ENCODE peak calls at places on chromosomes 3 and 15, in ten cellular contexts. G, O, R, S, Z, H, J, Y, E and M are unnamed samples.

GRCh38 chr15:99424978-99425665 is 140.7 kb upstream of the MEF2A start:
- DNase-seq in G (peak; percentile 83), O (peak; percentile 96), R (peak; percentile 90), S (peak; percentile 53), Z (peak; percentile 50), H (no peak), J (peak; percentile 78), Y (no peak), E (no peak), M (peak; percentile 81)

GRCh38 chr3:131216801-131217200 is 164.8 kb upstream of the NUDT16 start:
- DNase-seq in G (peak; percentile 81), O (peak; percentile 81), R (peak; percentile 50), S (peak; percentile 81), Z (peak; percentile 19), H (peak; percentile 6), J (peak; percentile 95), Y (peak; percentile 43), E (peak; percentile 21), M (peak; percentile 80)

GRCh38 chr15:56934269-56934668 is 15.8 kb downstream of the TCF12 start:
- DNase-seq in G (peak; percentile 52), O (peak; percentile 54), R (peak; percentile 23), S (no peak), Z (no peak), H (no peak), J (no peak), Y (no peak), E (no peak), M (no peak)

GRCh38 chr15:44535509-44536297 is 1.2 kb upstream of the EIF3J start:
- DNase-seq in G (peak; percentile 30), O (no peak), R (no peak), S (peak; percentile 57), Z (peak; percentile 27), H (peak; percentile 52), J (no peak), Y (peak; percentile 42), E (no peak), M (peak; percentile 5)

GRCh38 chr3:169243122-169243521 is 420.4 kb downstream of the MECOM start:
- DNase-seq in G (peak; percentile 80), O (peak; percentile 68), R (peak; percentile 10), S (no peak), Z (no peak), H (no peak), J (peak; percentile 48), Y (no peak), E (no peak), M (no peak)

GRCh38 chr15:71151061-71151460 is 35.8 kb downstream of the THSD4 start:
- DNase-seq in G (peak; percentile 38), O (peak; percentile 41), R (peak; percentile 51), S (peak; percentile 22), Z (no peak), H (no peak), J (peak; percentile 43), Y (no peak), E (no peak), M (peak; percentile 22)

GRCh38 chr15:32872606-32873291 is 154.9 kb downstream of the GREM1 start:
- DNase-seq in G (peak; percentile 79), O (peak; percentile 82), R (peak; percentile 96), S (no peak), Z (no peak), H (no peak), J (no peak), Y (no peak), E (peak; percentile 42), M (peak; percentile 49)

GRCh38 chr3:100030914-100031313 is 83.4 kb downstream of the FILIP1L start:
- DNase-seq in G (no peak), O (no peak), R (no peak), S (no peak), Z (no peak), H (no peak), J (no peak), Y (no peak), E (no peak), M (no peak)

GRCh38 chr3:37453393-37454391 is 279.3 kb upstream of the LRRFIP2 start:
- DNase-seq in G (peak; percentile 26), O (peak; percentile 20), R (no peak), S (peak; percentile 79), Z (peak; percentile 70), H (peak; percentile 76), J (no peak), Y (peak; percentile 59), E (peak; percentile 57), M (no peak)

GRCh38 chr15:71588746-71589145 is 221.6 kb upstream of the NR2E3 start:
- DNase-seq in G (peak; percentile 75), O (peak; percentile 46), R (peak; percentile 86), S (peak; percentile 70), Z (no peak), H (no peak), J (peak; percentile 86), Y (no peak), E (no peak), M (peak; percentile 77)

GRCh38 chr3:154904328-154904727 is 175.8 kb upstream of the MME start:
- DNase-seq in G (peak; percentile 64), O (peak; percentile 38), R (peak; percentile 54), S (peak; percentile 71), Z (no peak), H (peak; percentile 33), J (peak; percentile 30), Y (no peak), E (no peak), M (peak; percentile 74)

GRCh38 chr3:54443572-54444161 is 321.3 kb downstream of the CACNA2D3 start:
- DNase-seq in G (no peak), O (no peak), R (no peak), S (no peak), Z (no peak), H (no peak), J (no peak), Y (no peak), E (no peak), M (peak; percentile 35)

GRCh38 chr3:46928297-46928696 is 48.2 kb downstream of the CCDC12 start:
- DNase-seq in G (no peak), O (no peak), R (no peak), S (no peak), Z (no peak), H (no peak), J (peak; percentile 30), Y (no peak), E (no peak), M (no peak)

GRCh38 chr3:157618075-157618760 is 115.0 kb upstream of the VEPH1 start:
- DNase-seq in G (peak; percentile 81), O (peak; percentile 82), R (peak; percentile 71), S (peak; percentile 77), Z (no peak), H (peak; percentile 55), J (peak; percentile 76), Y (no peak), E (no peak), M (peak; percentile 80)

DNA sequence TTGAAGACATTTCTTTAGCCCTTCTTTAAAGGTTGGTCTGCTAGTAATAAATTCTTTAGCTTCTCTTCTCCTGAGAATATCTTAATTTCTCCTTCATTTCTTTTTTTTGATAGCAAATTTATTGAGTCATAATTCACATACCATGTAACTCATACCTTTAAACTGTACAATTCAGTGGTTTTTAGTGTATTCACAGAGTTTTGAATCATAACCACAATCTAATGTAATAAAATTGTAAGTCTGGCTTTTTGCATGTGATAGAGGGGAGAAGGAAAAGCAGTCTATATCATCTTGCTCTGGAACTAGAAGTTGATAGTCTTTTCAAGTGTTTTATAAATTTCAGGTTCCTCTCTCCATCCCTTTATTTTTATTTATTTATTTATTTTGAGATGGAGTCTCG is 81.3 kb downstream of the APBA2 start:
- DNase-seq in G (no peak), O (no peak), R (peak; percentile 70), S (no peak), Z (no peak), H (no peak), J (no peak), Y (no peak), E (no peak), M (no peak)
- H3K4me3 ChIP-seq in G (no peak overlapping the region), O (no peak overlapping the region), R (no peak overlapping the region), S (no peak overlapping the region), Z (no peak overlapping the region), H (no peak overlapping the region), J (no peak overlapping the region), Y (no peak overlapping the region), E (no peak overlapping the region), M (no peak overlapping the region)

GRCh38 chr15:70062321-70062956 is 35.3 kb downstream of the TLE3 start:
- DNase-seq in G (peak; percentile 94), O (peak; percentile 95), R (peak; percentile 90), S (no peak), Z (peak; percentile 91), H (peak; percentile 48), J (peak; percentile 96), Y (peak; percentile 14), E (peak; percentile 59), M (peak; percentile 96)
- H3K4me3 ChIP-seq in G (peak overlapping the region; percentile 20), O (no peak overlapping the region), R (no peak overlapping the region), S (no peak overlapping the region), Z (peak overlapping the region; percentile 51), H (no peak overlapping the region), J (peak overlapping the region; percentile 10), Y (no peak overlapping the region), E (peak overlapping the region; percentile 43), M (no peak overlapping the region)

GRCh38 chr15:80985976-80986375 is 3.6 kb downstream of the MESD start:
- DNase-seq in G (no peak), O (no peak), R (no peak), S (no peak), Z (no peak), H (no peak), J (no peak), Y (no peak), E (no peak), M (no peak)

GRCh38 chr15:80986487-80986886 is 3.1 kb downstream of the MESD start:
- DNase-seq in G (no peak), O (no peak), R (no peak), S (no peak), Z (no peak), H (no peak), J (no peak), Y (no peak), E (no peak), M (no peak)

GRCh38 chr15:80982839-80983238 is 6.8 kb downstream of the MESD start:
- DNase-seq in G (no peak), O (no peak), R (no peak), S (no peak), Z (no peak), H (no peak), J (no peak), Y (no peak), E (no peak), M (no peak)

GRCh38 chr15:80982205-80982604 is 7.4 kb downstream of the MESD start:
- DNase-seq in G (no peak), O (no peak), R (no peak), S (no peak), Z (no peak), H (no peak), J (no peak), Y (no peak), E (no peak), M (no peak)

DNA sequence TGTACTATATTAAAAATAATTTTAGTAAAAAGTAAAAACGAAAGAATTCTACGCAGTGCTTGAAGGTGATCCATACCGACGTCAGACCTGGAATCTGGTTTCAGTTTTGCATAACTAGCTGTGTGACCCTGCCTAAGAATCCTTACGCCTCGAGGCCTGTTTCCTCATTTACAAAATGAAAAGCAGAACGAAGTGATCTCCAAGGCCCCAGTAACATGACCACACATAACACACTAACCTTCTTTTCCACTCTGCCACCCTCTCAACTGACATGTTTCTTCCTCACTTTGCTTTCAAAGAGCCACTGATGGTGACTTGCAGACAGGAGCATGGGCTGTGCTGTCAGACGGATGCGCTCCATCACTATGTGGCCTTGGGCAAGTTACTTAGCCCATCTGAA is 4.8 kb downstream of the MESD start:
- DNase-seq in G (peak; percentile 56), O (no peak), R (no peak), S (no peak), Z (no peak), H (no peak), J (no peak), Y (no peak), E (no peak), M (no peak)
- H3K4me3 ChIP-seq in G (no peak overlapping the region), O (no peak overlapping the region), R (no peak overlapping the region), S (no peak overlapping the region), Z (no peak overlapping the region), H (no peak overlapping the region), J (no peak overlapping the region), Y (no peak overlapping the region), E (no peak overlapping the region), M (no peak overlapping the region)

GRCh38 chr3:133404925-133405324 is 5.1 kb downstream of the BFSP2 start:
- DNase-seq in G (no peak), O (no peak), R (no peak), S (no peak), Z (no peak), H (peak; percentile 88), J (no peak), Y (no peak), E (no peak), M (no peak)
- H3K4me3 ChIP-seq in G (no peak overlapping the region), O (no peak overlapping the region), R (no peak overlapping the region), S (no peak overlapping the region), Z (no peak overlapping the region), H (no peak overlapping the region), J (no peak overlapping the region), Y (no peak overlapping the region), E (no peak overlapping the region), M (no peak overlapping the region)